ENCODE peak calls at places on chromosomes 12 and 14, in ten cellular contexts. X is HuH-7.5; Q is naive thymus-derived CD8-positive, alpha-beta T cell; I is NCI-H1436 treated with DMSO at 0.1 percent for 48 hours; S is stimulated activated CD8-positive, alpha-beta memory T cell treated with anti-CD3 and anti-CD28 coated beads, Interleukin-7, amount 100 ng/mL, for 1 hour; M is NAMALWA; K is esophagus squamous epithelium; P is nephron progenitor cell; W is AG08395; G is iPS DF 19.7. F is an unnamed sample.

GRCh38 chr14:67018720-67019119 is 170.5 kb upstream of the GARIN2 start:
- DNase-seq in X (no peak), Q (no peak), I (no peak), S (no peak), M (peak), K (no peak), P (no peak), W (no peak), G (no peak), F (no peak)

GRCh38 chr14:50344116-50344775 is 32.1 kb downstream of the DMAC2L start:
- DNase-seq in X (no peak), Q (no peak), I (no peak), S (no peak), M (no peak), K (no peak), P (no peak), W (no peak), G (no peak), F (no peak)

GRCh38 chr12:106078358-106079025 is 60.3 kb downstream of the NUAK1 start:
- DNase-seq in X (no peak), Q (no peak), I (no peak), S (no peak), M (no peak), K (no peak), P (no peak), W (peak), G (no peak), F (peak)

GRCh38 chr12:25840678-25841077 is 117.8 kb upstream of the RASSF8 start:
- DNase-seq in X (no peak), Q (no peak), I (no peak), S (no peak), M (no peak), K (no peak), P (no peak), W (no peak), G (no peak), F (no peak)

GRCh38 chr14:24130717-24131548 is 474 bp downstream of the FITM1 start:
- DNase-seq in X (no peak), Q (no peak), I (no peak), S (no peak), M (no peak), K (no peak), P (no peak), W (no peak), G (no peak), F (no peak)

GRCh38 chr12:27623645-27624044 is 72.6 kb upstream of the REP15 start:
- DNase-seq in X (no peak), Q (no peak), I (no peak), S (no peak), M (no peak), K (no peak), P (no peak), W (no peak), G (no peak), F (no peak)

GRCh38 chr12:93025145-93026103 is 96.3 kb upstream of the EEA1 start:
- DNase-seq in X (peak), Q (no peak), I (no peak), S (no peak), M (peak), K (no peak), P (no peak), W (peak), G (no peak), F (no peak)

GRCh38 chr12:26195641-26196423 is 459 bp downstream of the SSPN start:
- DNase-seq in X (peak), Q (no peak), I (no peak), S (no peak), M (no peak), K (no peak), P (peak), W (peak), G (no peak), F (peak)

GRCh38 chr12:41972196-41972994 is 172.3 kb downstream of the GXYLT1 start:
- DNase-seq in X (no peak), Q (no peak), I (no peak), S (no peak), M (no peak), K (no peak), P (no peak), W (no peak), G (no peak), F (no peak)

GRCh38 chr12:21771311-21771710 is 3.2 kb downstream of the KCNJ8 start:
- DNase-seq in X (no peak), Q (no peak), I (no peak), S (no peak), M (no peak), K (no peak), P (no peak), W (peak), G (no peak), F (no peak)

GRCh38 chr14:31887929-31888580 is 189.0 kb upstream of the ARHGAP5 start:
- DNase-seq in X (no peak), Q (no peak), I (no peak), S (no peak), M (no peak), K (no peak), P (no peak), W (no peak), G (no peak), F (no peak)

GRCh38 chr12:92570056-92570753 is 132.6 kb upstream of the PLEKHG7 start:
- DNase-seq in X (peak), Q (peak), I (peak), S (no peak), M (peak), K (no peak), P (peak), W (peak), G (peak), F (peak)

GRCh38 chr14:87678624-87679023 is 314.4 kb downstream of the GALC start:
- DNase-seq in X (no peak), Q (no peak), I (no peak), S (no peak), M (no peak), K (no peak), P (no peak), W (no peak), G (no peak), F (no peak)

GRCh38 chr14:74964787-74965769 is 9.7 kb upstream of the PGF start:
- DNase-seq in X (no peak), Q (no peak), I (no peak), S (no peak), M (no peak), K (no peak), P (no peak), W (peak), G (no peak), F (no peak)

GRCh38 chr12:64066776-64067175 is 155.3 kb downstream of the KICS2 start:
- DNase-seq in X (no peak), Q (no peak), I (no peak), S (no peak), M (no peak), K (no peak), P (no peak), W (no peak), G (no peak), F (no peak)

GRCh38 chr14:69048456-69048855 is 69.4 kb upstream of the ACTN1 start:
- DNase-seq in X (no peak), Q (peak), I (no peak), S (no peak), M (no peak), K (no peak), P (no peak), W (no peak), G (no peak), F (no peak)

GRCh38 chr14:94665121-94665520 is 52.9 kb downstream of the SERPINA3 start:
- DNase-seq in X (no peak), Q (no peak), I (no peak), S (no peak), M (no peak), K (no peak), P (no peak), W (peak), G (no peak), F (no peak)

GRCh38 chr12:66062280-66062605 is 68.3 kb downstream of the LLPH start:
- DNase-seq in X (no peak), Q (no peak), I (no peak), S (no peak), M (no peak), K (no peak), P (no peak), W (no peak), G (no peak), F (no peak)

GRCh38 chr12:52656616-52657015 is 4.6 kb upstream of the KRT2 start:
- DNase-seq in X (no peak), Q (no peak), I (no peak), S (no peak), M (no peak), K (no peak), P (no peak), W (no peak), G (no peak), F (no peak)

GRCh38 chr14:104864267-104865068 is 600 bp upstream of the CEP170B start:
- DNase-seq in X (peak), Q (peak), I (no peak), S (no peak), M (no peak), K (no peak), P (peak), W (no peak), G (peak), F (no peak)

GRCh38 chr12:108620236-108620879 is 13.3 kb downstream of the SELPLG start:
- DNase-seq in X (no peak), Q (no peak), I (no peak), S (no peak), M (no peak), K (no peak), P (no peak), W (no peak), G (no peak), F (no peak)

GRCh38 chr12:75744607-75745256 is 233.3 kb upstream of the KRR1 start:
- DNase-seq in X (no peak), Q (no peak), I (no peak), S (no peak), M (no peak), K (no peak), P (no peak), W (no peak), G (no peak), F (no peak)

GRCh38 chr12:132290203-132290540 is 39.2 kb downstream of the GALNT9 start:
- DNase-seq in X (no peak), Q (no peak), I (no peak), S (no peak), M (no peak), K (no peak), P (no peak), W (no peak), G (no peak), F (no peak)

GRCh38 chr12:95908573-95908972 is 33.8 kb downstream of the CCDC38 start:
- DNase-seq in X (no peak), Q (no peak), I (no peak), S (no peak), M (no peak), K (no peak), P (no peak), W (peak), G (no peak), F (no peak)

GRCh38 chr12:116164976-116165425 is 112.5 kb downstream of the MED13L start:
- DNase-seq in X (no peak), Q (no peak), I (no peak), S (no peak), M (no peak), K (no peak), P (no peak), W (no peak), G (no peak), F (no peak)

GRCh38 chr12:72346331-72346944 is 74.3 kb downstream of the TRHDE start:
- DNase-seq in X (peak), Q (peak), I (no peak), S (no peak), M (peak), K (no peak), P (peak), W (peak), G (peak), F (peak)

GRCh38 chr14:81400202-81400678 is at the start of gene STON2:
- DNase-seq in X (no peak), Q (no peak), I (no peak), S (no peak), M (no peak), K (no peak), P (no peak), W (peak), G (no peak), F (no peak)